ENCODE peak calls at places on chromosomes 13 and 19, in four cellular contexts. D, J, F and U are unnamed samples.

GRCh38 chr13:100333141-100333540 is 244.2 kb downstream of the PCCA start:
- DNase-seq in D (no peak), J (no peak), F (no peak), U (no peak)

GRCh38 chr13:108662528-108662927 is 33.1 kb downstream of the MYO16 start:
- DNase-seq in D (no peak), J (no peak), F (no peak), U (no peak)

GRCh38 chr19:14686411-14686810 is 3.4 kb upstream of the ZNF333 start:
- DNase-seq in D (no peak), J (peak; percentile 10), F (peak; percentile 24), U (no peak)

GRCh38 chr19:3099347-3100145 is 5.4 kb downstream of the GNA11 start:
- DNase-seq in D (no peak), J (no peak), F (no peak), U (peak; percentile 60)

GRCh38 chr19:44315883-44316282 is 11.1 kb upstream of the ZNF235 start:
- DNase-seq in D (no peak), J (no peak), F (no peak), U (no peak)

GRCh38 chr19:16588089-16588823 is 16.0 kb upstream of the SLC35E1 start:
- DNase-seq in D (no peak), J (peak; percentile 57), F (no peak), U (no peak)

GRCh38 chr19:21750586-21751128 is 16.7 kb downstream of the ZNF100 start:
- DNase-seq in D (peak; percentile 18), J (no peak), F (no peak), U (peak; percentile 39)

GRCh38 chr19:1455336-1456120 is 5.6 kb downstream of the APC2 start:
- DNase-seq in D (peak; percentile 56), J (no peak), F (no peak), U (peak; percentile 77)

GRCh38 chr19:45079063-45079910 is at the start of gene GEMIN7:
- DNase-seq in D (peak; percentile 83), J (peak; percentile 68), F (peak; percentile 75), U (peak; percentile 66)

GRCh38 chr13:50213526-50213925 is 198.3 kb downstream of the KCNRG start:
- DNase-seq in D (no peak), J (no peak), F (no peak), U (no peak)

GRCh38 chr13:75512253-75512652 is 25.4 kb downstream of the COMMD6 start:
- DNase-seq in D (no peak), J (no peak), F (no peak), U (no peak)

GRCh38 chr19:7975037-7975436 is 30.4 kb downstream of the ELAVL1 start:
- DNase-seq in D (peak; percentile 53), J (no peak), F (no peak), U (peak; percentile 58)

GRCh38 chr19:17220207-17220758 is 5.1 kb downstream of the USE1 start:
- DNase-seq in D (peak; percentile 70), J (no peak), F (peak; percentile 84), U (peak; percentile 76)

GRCh38 chr19:12866416-12867119 is 14.7 kb downstream of the DNASE2 start:
- DNase-seq in D (no peak), J (no peak), F (no peak), U (no peak)

GRCh38 chr13:112210401-112210800 is 143.5 kb downstream of the SOX1 start:
- DNase-seq in D (no peak), J (no peak), F (no peak), U (no peak)

GRCh38 chr19:23392706-23393105 is 2.6 kb downstream of the ZNF91 start:
- DNase-seq in D (no peak), J (no peak), F (peak; percentile 45), U (no peak)

GRCh38 chr13:97719759-97720158 is 233.7 kb upstream of the IPO5 start:
- DNase-seq in D (no peak), J (no peak), F (no peak), U (no peak)

GRCh38 chr13:113941571-113942191 is 32.2 kb downstream of the C13orf46 start:
- DNase-seq in D (no peak), J (no peak), F (peak; percentile 30), U (no peak)

GRCh38 chr13:30660796-30661195 is 43.1 kb downstream of the USPL1 start:
- DNase-seq in D (no peak), J (no peak), F (no peak), U (no peak)

GRCh38 chr13:71798723-71799122 is 68.3 kb downstream of the DACH1 start:
- DNase-seq in D (no peak), J (no peak), F (no peak), U (no peak)

GRCh38 chr19:49879243-49879960 is 1.9 kb downstream of the TBC1D17 start:
- DNase-seq in D (peak; percentile 25), J (no peak), F (no peak), U (peak; percentile 42)

GRCh38 chr19:33558846-33559245 is 37.3 kb upstream of the PEPD start:
- DNase-seq in D (no peak), J (no peak), F (no peak), U (no peak)

GRCh38 chr19:48770223-48770622 is 14.9 kb downstream of the FGF21 start:
- DNase-seq in D (no peak), J (no peak), F (peak; percentile 91), U (no peak)

GRCh38 chr19:39212377-39212742 is 8.3 kb upstream of the SYCN start:
- DNase-seq in D (no peak), J (peak; percentile 46), F (peak; percentile 9), U (peak; percentile 73)

GRCh38 chr19:40144151-40144550 is 47.1 kb upstream of the MAP3K10 start:
- DNase-seq in D (no peak), J (no peak), F (no peak), U (no peak)

GRCh38 chr13:86193281-86193680 is 394.1 kb upstream of the SLITRK6 start:
- DNase-seq in D (no peak), J (no peak), F (no peak), U (no peak)

GRCh38 chr19:10431943-10432735 is 11.8 kb downstream of the PDE4A start:
- DNase-seq in D (peak; percentile 73), J (peak; percentile 74), F (peak; percentile 53), U (peak; percentile 71)

GRCh38 chr19:13102666-13103584 is at the start of gene LYL1:
- DNase-seq in D (peak; percentile 92), J (no peak), F (peak; percentile 53), U (peak; percentile 98)

GRCh38 chr19:14375582-14376291 is 5.5 kb upstream of the ADGRE5 start:
- DNase-seq in D (peak; percentile 34), J (no peak), F (no peak), U (peak; percentile 82)

GRCh38 chr13:76879876-76880270 is 6.3 kb downstream of the KCTD12 start:
- DNase-seq in D (no peak), J (no peak), F (no peak), U (no peak)

GRCh38 chr13:93727301-93728141 is 500.9 kb downstream of the GPC6 start:
- DNase-seq in D (no peak), J (no peak), F (peak; percentile 61), U (no peak)

GRCh38 chr19:47891923-47892666 is 6.0 kb upstream of the SULT2A1 start:
- DNase-seq in D (no peak), J (no peak), F (peak; percentile 49), U (no peak)

GRCh38 chr13:98396071-98396710 is 180.7 kb downstream of the STK24 start:
- DNase-seq in D (no peak), J (no peak), F (peak; percentile 12), U (peak; percentile 28)

GRCh38 chr13:106109391-106109791 is 426.1 kb downstream of the EFNB2 start:
- DNase-seq in D (no peak), J (no peak), F (peak; percentile 80), U (no peak)